ENCODE peak calls at places on chromosomes 13 and 19, in eight cellular contexts. One of them, this sample, is unnamed.
A peak's percentile ranks its signal among the peaks of the same experiment; 100 is the strongest.

GRCh38 chr13:75425216-75426009 is 56.6 kb downstream of the TBC1D4 start:
- DNase-seq in CD8-positive, alpha-beta T cell: no peak
- DNase-seq in tibial nerve: no peak
- DNase-seq in fibroblast of lung: no peak
- DNase-seq in ovary: no peak
- DNase-seq in heart right ventricle: no peak
- DNase-seq in endothelial cell of umbilical vein: no peak
- DNase-seq in left ventricle myocardium inferior: no peak
- DNase-seq in this sample: no peak

GRCh38 chr13:29520671-29521070 is 74.8 kb downstream of the SLC7A1 start:
- DNase-seq in ovary: peak; percentile 22
- DNase-seq in endothelial cell of umbilical vein: peak; percentile 63
- DNase-seq in heart right ventricle: no peak
- DNase-seq in CD8-positive, alpha-beta T cell: no peak
- DNase-seq in left ventricle myocardium inferior: no peak
- DNase-seq in tibial nerve: no peak
- DNase-seq in fibroblast of lung: peak; percentile 49
- DNase-seq in this sample: no peak

GRCh38 chr13:65638572-65639168 is 1591.5 kb downstream of the PCDH9 start:
- DNase-seq in endothelial cell of umbilical vein: peak; percentile 51
- DNase-seq in left ventricle myocardium inferior: no peak
- DNase-seq in heart right ventricle: no peak
- DNase-seq in tibial nerve: no peak
- DNase-seq in ovary: no peak
- DNase-seq in CD8-positive, alpha-beta T cell: no peak
- DNase-seq in fibroblast of lung: peak; percentile 78
- DNase-seq in this sample: no peak

GRCh38 chr13:105147481-105147880 is 1388.0 kb downstream of the EFNB2 start:
- DNase-seq in endothelial cell of umbilical vein: peak; percentile 56
- DNase-seq in heart right ventricle: no peak
- DNase-seq in fibroblast of lung: peak; percentile 36
- DNase-seq in CD8-positive, alpha-beta T cell: no peak
- DNase-seq in tibial nerve: no peak
- DNase-seq in ovary: no peak
- DNase-seq in left ventricle myocardium inferior: no peak
- DNase-seq in this sample: no peak

GRCh38 chr13:23744315-23744714 is 144.9 kb downstream of the MIPEP start:
- DNase-seq in tibial nerve: no peak
- DNase-seq in CD8-positive, alpha-beta T cell: no peak
- DNase-seq in fibroblast of lung: no peak
- DNase-seq in ovary: no peak
- DNase-seq in heart right ventricle: no peak
- DNase-seq in endothelial cell of umbilical vein: no peak
- DNase-seq in left ventricle myocardium inferior: no peak
- DNase-seq in this sample: no peak

GRCh38 chr13:113245858-113246791 is 36.7 kb downstream of the CUL4A start:
- DNase-seq in fibroblast of lung: peak; percentile 7
- DNase-seq in CD8-positive, alpha-beta T cell: no peak
- DNase-seq in tibial nerve: no peak
- DNase-seq in ovary: no peak
- DNase-seq in left ventricle myocardium inferior: no peak
- DNase-seq in endothelial cell of umbilical vein: no peak
- DNase-seq in heart right ventricle: no peak
- DNase-seq in this sample: no peak

GRCh38 chr13:32852568-32852967 is 163.7 kb upstream of the KL start:
- DNase-seq in endothelial cell of umbilical vein: no peak
- DNase-seq in heart right ventricle: no peak
- DNase-seq in left ventricle myocardium inferior: no peak
- DNase-seq in CD8-positive, alpha-beta T cell: no peak
- DNase-seq in ovary: no peak
- DNase-seq in fibroblast of lung: peak; percentile 69
- DNase-seq in tibial nerve: no peak
- DNase-seq in this sample: no peak

GRCh38 chr13:46715363-46715762 is 81.6 kb downstream of the ESD start:
- DNase-seq in ovary: no peak
- DNase-seq in fibroblast of lung: no peak
- DNase-seq in left ventricle myocardium inferior: no peak
- DNase-seq in CD8-positive, alpha-beta T cell: no peak
- DNase-seq in tibial nerve: no peak
- DNase-seq in endothelial cell of umbilical vein: no peak
- DNase-seq in heart right ventricle: no peak
- DNase-seq in this sample: no peak

GRCh38 chr13:62387642-62388041 is 972.0 kb upstream of the PCDH20 start:
- DNase-seq in tibial nerve: no peak
- DNase-seq in fibroblast of lung: peak; percentile 64
- DNase-seq in heart right ventricle: no peak
- DNase-seq in CD8-positive, alpha-beta T cell: no peak
- DNase-seq in left ventricle myocardium inferior: no peak
- DNase-seq in endothelial cell of umbilical vein: peak; percentile 11
- DNase-seq in ovary: no peak
- DNase-seq in this sample: no peak

GRCh38 chr13:39565036-39565949 is 37.7 kb downstream of the LHFPL6 start:
- DNase-seq in tibial nerve: no peak
- DNase-seq in fibroblast of lung: peak; percentile 81
- DNase-seq in endothelial cell of umbilical vein: peak; percentile 70
- DNase-seq in left ventricle myocardium inferior: no peak
- DNase-seq in CD8-positive, alpha-beta T cell: no peak
- DNase-seq in ovary: no peak
- DNase-seq in heart right ventricle: no peak
- DNase-seq in this sample: no peak

GRCh38 chr19:19338082-19338481 is 17.5 kb downstream of the MAU2 start:
- DNase-seq in heart right ventricle: no peak
- DNase-seq in fibroblast of lung: peak; percentile 18
- DNase-seq in tibial nerve: no peak
- DNase-seq in endothelial cell of umbilical vein: no peak
- DNase-seq in left ventricle myocardium inferior: no peak
- DNase-seq in CD8-positive, alpha-beta T cell: no peak
- DNase-seq in ovary: no peak
- DNase-seq in this sample: no peak

GRCh38 chr19:6767081-6767356 is 216 bp downstream of the SH2D3A start:
- DNase-seq in CD8-positive, alpha-beta T cell: no peak
- DNase-seq in tibial nerve: no peak
- DNase-seq in ovary: no peak
- DNase-seq in left ventricle myocardium inferior: no peak
- DNase-seq in fibroblast of lung: no peak
- DNase-seq in heart right ventricle: no peak
- DNase-seq in endothelial cell of umbilical vein: no peak
- DNase-seq in this sample: no peak
- H3K27ac ChIP-seq in CD8-positive, alpha-beta T cell: peak overlapping the region; percentile 84
- H3K27ac ChIP-seq in tibial nerve: peak overlapping the region; percentile 73
- H3K27ac ChIP-seq in ovary: no peak overlapping the region
- H3K27ac ChIP-seq in left ventricle myocardium inferior: peak overlapping the region; percentile 12
- H3K27ac ChIP-seq in fibroblast of lung: no peak overlapping the region
- H3K27ac ChIP-seq in heart right ventricle: peak overlapping the region; percentile 74
- H3K27ac ChIP-seq in endothelial cell of umbilical vein: no peak overlapping the region
- H3K27ac ChIP-seq in this sample: peak overlapping the region; percentile 19

GRCh38 chr19:55451522-55452380 is 8.7 kb upstream of the SHISA7 start:
- DNase-seq in tibial nerve: no peak
- DNase-seq in fibroblast of lung: no peak
- DNase-seq in endothelial cell of umbilical vein: no peak
- DNase-seq in ovary: no peak
- DNase-seq in heart right ventricle: no peak
- DNase-seq in CD8-positive, alpha-beta T cell: peak; percentile 45
- DNase-seq in left ventricle myocardium inferior: no peak
- DNase-seq in this sample: no peak

GRCh38 chr19:55447421-55448174 is 4.5 kb upstream of the SHISA7 start:
- DNase-seq in fibroblast of lung: peak; percentile 20
- DNase-seq in left ventricle myocardium inferior: no peak
- DNase-seq in endothelial cell of umbilical vein: no peak
- DNase-seq in tibial nerve: no peak
- DNase-seq in ovary: no peak
- DNase-seq in CD8-positive, alpha-beta T cell: no peak
- DNase-seq in heart right ventricle: no peak
- DNase-seq in this sample: no peak

GRCh38 chr19:55452381-55453325 is 8.8 kb downstream of the ISOC2 start:
- DNase-seq in fibroblast of lung: peak; percentile 65
- DNase-seq in heart right ventricle: peak; percentile 80
- DNase-seq in tibial nerve: peak; percentile 43
- DNase-seq in ovary: peak; percentile 89
- DNase-seq in CD8-positive, alpha-beta T cell: peak; percentile 54
- DNase-seq in endothelial cell of umbilical vein: peak; percentile 59
- DNase-seq in left ventricle myocardium inferior: peak; percentile 66
- DNase-seq in this sample: no peak

GRCh38 chr19:55451163-55451521 is 8.0 kb upstream of the SHISA7 start:
- DNase-seq in fibroblast of lung: no peak
- DNase-seq in ovary: no peak
- DNase-seq in left ventricle myocardium inferior: no peak
- DNase-seq in tibial nerve: no peak
- DNase-seq in CD8-positive, alpha-beta T cell: no peak
- DNase-seq in endothelial cell of umbilical vein: no peak
- DNase-seq in heart right ventricle: no peak
- DNase-seq in this sample: no peak

GRCh38 chr19:55449469-55449868 is 6.4 kb upstream of the SHISA7 start:
- DNase-seq in ovary: no peak
- DNase-seq in CD8-positive, alpha-beta T cell: no peak
- DNase-seq in fibroblast of lung: no peak
- DNase-seq in tibial nerve: no peak
- DNase-seq in heart right ventricle: no peak
- DNase-seq in endothelial cell of umbilical vein: no peak
- DNase-seq in left ventricle myocardium inferior: no peak
- DNase-seq in this sample: no peak
- H3K27me3 ChIP-seq in ovary: no peaks in the 10 kb centered on the region
- H3K27me3 ChIP-seq in CD8-positive, alpha-beta T cell: peaks cover 17% of the 10 kb centered on the region
- H3K27me3 ChIP-seq in fibroblast of lung: peaks cover 26% of the 10 kb centered on the region
- H3K27me3 ChIP-seq in tibial nerve: no peaks in the 10 kb centered on the region
- H3K27me3 ChIP-seq in heart right ventricle: peaks cover 52% of the 10 kb centered on the region
- H3K27me3 ChIP-seq in endothelial cell of umbilical vein: peaks cover 27% of the 10 kb centered on the region
- H3K27me3 ChIP-seq in left ventricle myocardium inferior: peaks cover 65% of the 10 kb centered on the region
- H3K27me3 ChIP-seq in this sample: no peaks in the 10 kb centered on the region

GRCh38 chr13:20191311-20191901 is 1.3 kb downstream of the GJB2 start:
- DNase-seq in endothelial cell of umbilical vein: no peak
- DNase-seq in CD8-positive, alpha-beta T cell: no peak
- DNase-seq in ovary: no peak
- DNase-seq in heart right ventricle: no peak
- DNase-seq in left ventricle myocardium inferior: no peak
- DNase-seq in fibroblast of lung: no peak
- DNase-seq in tibial nerve: no peak
- DNase-seq in this sample: no peak

GRCh38 chr13:20191902-20192469 is 752 bp downstream of the GJB2 start:
- DNase-seq in heart right ventricle: no peak
- DNase-seq in endothelial cell of umbilical vein: no peak
- DNase-seq in ovary: no peak
- DNase-seq in tibial nerve: no peak
- DNase-seq in CD8-positive, alpha-beta T cell: no peak
- DNase-seq in left ventricle myocardium inferior: no peak
- DNase-seq in fibroblast of lung: no peak
- DNase-seq in this sample: no peak

GRCh38 chr13:20190481-20191310 is 2.0 kb downstream of the GJB2 start:
- DNase-seq in ovary: no peak
- DNase-seq in heart right ventricle: no peak
- DNase-seq in endothelial cell of umbilical vein: no peak
- DNase-seq in fibroblast of lung: peak; percentile 53
- DNase-seq in CD8-positive, alpha-beta T cell: no peak
- DNase-seq in tibial nerve: no peak
- DNase-seq in left ventricle myocardium inferior: no peak
- DNase-seq in this sample: no peak

GRCh38 chr13:20186771-20187170 is 6.0 kb downstream of the GJB2 start:
- DNase-seq in CD8-positive, alpha-beta T cell: no peak
- DNase-seq in tibial nerve: no peak
- DNase-seq in heart right ventricle: no peak
- DNase-seq in left ventricle myocardium inferior: no peak
- DNase-seq in ovary: no peak
- DNase-seq in endothelial cell of umbilical vein: no peak
- DNase-seq in fibroblast of lung: no peak
- DNase-seq in this sample: no peak

DNA sequence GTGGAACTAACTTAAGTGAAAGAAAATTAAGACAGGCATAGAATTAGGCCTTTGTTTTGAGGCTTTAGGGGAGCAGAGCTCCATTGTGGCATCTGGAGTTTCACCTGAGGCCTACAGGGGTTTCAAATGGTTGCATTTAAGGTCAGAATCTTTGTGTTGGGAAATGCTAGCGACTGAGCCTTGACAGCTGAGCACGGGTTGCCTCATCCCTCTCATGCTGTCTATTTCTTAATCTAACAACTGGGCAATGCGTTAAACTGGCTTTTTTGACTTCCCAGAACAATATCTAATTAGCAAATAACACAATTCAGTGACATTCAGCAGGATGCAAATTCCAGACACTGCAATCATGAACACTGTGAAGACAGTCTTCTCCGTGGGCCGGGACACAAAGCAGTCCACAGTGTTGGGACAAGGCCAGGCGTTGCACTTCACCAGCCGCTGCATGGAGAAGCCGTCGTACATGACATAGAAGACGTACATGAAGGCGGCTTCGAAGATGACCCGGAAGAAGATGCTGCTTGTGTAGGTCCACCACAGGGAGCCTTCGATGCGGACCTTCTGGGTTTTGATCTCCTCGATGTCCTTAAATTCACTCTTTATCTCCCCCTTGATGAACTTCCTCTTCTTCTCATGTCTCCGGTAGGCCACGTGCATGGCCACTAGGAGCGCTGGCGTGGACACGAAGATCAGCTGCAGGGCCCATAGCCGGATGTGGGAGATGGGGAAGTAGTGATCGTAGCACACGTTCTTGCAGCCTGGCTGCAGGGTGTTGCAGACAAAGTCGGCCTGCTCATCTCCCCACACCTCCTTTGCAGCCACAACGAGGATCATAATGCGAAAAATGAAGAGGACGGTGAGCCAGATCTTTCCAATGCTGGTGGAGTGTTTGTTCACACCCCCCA is 3.8 kb downstream of the GJB2 start:
- DNase-seq in ovary: no peak
- DNase-seq in heart right ventricle: no peak
- DNase-seq in CD8-positive, alpha-beta T cell: no peak
- DNase-seq in tibial nerve: no peak
- DNase-seq in fibroblast of lung: no peak
- DNase-seq in endothelial cell of umbilical vein: no peak
- DNase-seq in left ventricle myocardium inferior: no peak
- DNase-seq in this sample: no peak
- TF ChIP-seq CTCF in ovary: no peak
- TF ChIP-seq CTCF in heart right ventricle: no peak
- TF ChIP-seq CTCF in CD8-positive, alpha-beta T cell: no peak
- TF ChIP-seq CTCF in tibial nerve: no peak
- TF ChIP-seq CTCF in fibroblast of lung: no peak
- TF ChIP-seq CTCF in endothelial cell of umbilical vein: peak; percentile 10
- TF ChIP-seq CTCF in left ventricle myocardium inferior: no peak
- TF ChIP-seq CTCF in this sample: no peak

GRCh38 chr19:801861-802496 is 4.7 kb downstream of the PTBP1 start:
- DNase-seq in ovary: peak; percentile 73
- DNase-seq in endothelial cell of umbilical vein: peak; percentile 57
- DNase-seq in heart right ventricle: no peak
- DNase-seq in fibroblast of lung: peak; percentile 39
- DNase-seq in tibial nerve: no peak
- DNase-seq in left ventricle myocardium inferior: no peak
- DNase-seq in CD8-positive, alpha-beta T cell: no peak
- DNase-seq in this sample: no peak

GRCh38 chr19:800360-801029 is 3.2 kb downstream of the PTBP1 start:
- DNase-seq in heart right ventricle: no peak
- DNase-seq in CD8-positive, alpha-beta T cell: peak; percentile 8
- DNase-seq in left ventricle myocardium inferior: no peak
- DNase-seq in endothelial cell of umbilical vein: peak; percentile 23
- DNase-seq in tibial nerve: no peak
- DNase-seq in ovary: no peak
- DNase-seq in fibroblast of lung: no peak
- DNase-seq in this sample: peak; percentile 63

GRCh38 chr19:802497-802887 is 5.2 kb downstream of the PTBP1 start:
- DNase-seq in left ventricle myocardium inferior: no peak
- DNase-seq in ovary: peak; percentile 48
- DNase-seq in tibial nerve: no peak
- DNase-seq in endothelial cell of umbilical vein: peak; percentile 16
- DNase-seq in fibroblast of lung: peak; percentile 47
- DNase-seq in CD8-positive, alpha-beta T cell: no peak
- DNase-seq in heart right ventricle: no peak
- DNase-seq in this sample: peak; percentile 32

GRCh38 chr19:802888-803561 is 5.8 kb downstream of the PTBP1 start:
- DNase-seq in fibroblast of lung: peak; percentile 35
- DNase-seq in left ventricle myocardium inferior: no peak
- DNase-seq in ovary: peak; percentile 47
- DNase-seq in tibial nerve: no peak
- DNase-seq in endothelial cell of umbilical vein: no peak
- DNase-seq in heart right ventricle: no peak
- DNase-seq in CD8-positive, alpha-beta T cell: no peak
- DNase-seq in this sample: no peak

GRCh38 chr19:801030-801860 is 4.0 kb downstream of the PTBP1 start:
- DNase-seq in CD8-positive, alpha-beta T cell: peak; percentile 17
- DNase-seq in tibial nerve: no peak
- DNase-seq in left ventricle myocardium inferior: peak; percentile 88
- DNase-seq in heart right ventricle: peak; percentile 84
- DNase-seq in fibroblast of lung: peak; percentile 43
- DNase-seq in ovary: peak; percentile 80
- DNase-seq in endothelial cell of umbilical vein: peak; percentile 44
- DNase-seq in this sample: peak; percentile 73
- H3K27ac ChIP-seq in CD8-positive, alpha-beta T cell: peak overlapping the region; percentile 20
- H3K27ac ChIP-seq in tibial nerve: peak overlapping the region; percentile 97
- H3K27ac ChIP-seq in left ventricle myocardium inferior: peak overlapping the region; percentile 100
- H3K27ac ChIP-seq in heart right ventricle: peak overlapping the region; percentile 72
- H3K27ac ChIP-seq in fibroblast of lung: peak overlapping the region; percentile 60
- H3K27ac ChIP-seq in ovary: no peak overlapping the region
- H3K27ac ChIP-seq in endothelial cell of umbilical vein: peak overlapping the region; percentile 13
- H3K27ac ChIP-seq in this sample: peak overlapping the region; percentile 68

This sample was measured in pancreas.